ENCODE peak calls at places on chromosome 18, in eight cellular contexts. Y is neural crest cell, A is fibroblast of lung, K is Calu3, X is NCI-H226, P is NCI-H2081, D is mammary epithelial cell, G is A673. J is an unnamed sample.
A peak's percentile ranks its signal among the peaks of the same experiment; 100 is the strongest.

GRCh38 chr18:13239557-13239956 is 21.0 kb downstream of the LDLRAD4 start:
- DNase-seq in Y (no peak), A (no peak), G (no peak), X (no peak), K (no peak), D (no peak), P (no peak), J (no peak)

GRCh38 chr18:46211816-46212215 is 107.6 kb downstream of the HAUS1 start:
- DNase-seq in P (no peak), K (no peak), A (peak; percentile 37), X (peak; percentile 4), D (no peak), G (peak; percentile 53), Y (no peak), J (peak; percentile 28)

GRCh38 chr18:50786851-50787250 is 33.0 kb downstream of the MRO start:
- DNase-seq in X (no peak), G (no peak), K (no peak), A (no peak), Y (no peak), D (no peak), P (no peak), J (no peak)

GRCh38 chr18:12921178-12921577 is 26.6 kb upstream of the SEH1L start:
- DNase-seq in X (no peak), G (no peak), P (no peak), K (no peak), D (no peak), Y (no peak), A (no peak), J (peak; percentile 42)

GRCh38 chr18:76874643-76875389 is 52.5 kb downstream of the ZNF236 start:
- DNase-seq in K (no peak), P (no peak), A (peak; percentile 2), G (peak; percentile 3), D (no peak), X (no peak), Y (no peak), J (peak; percentile 29)

GRCh38 chr18:12255626-12256026 is 1.5 kb downstream of the CIDEA start:
- DNase-seq in A (peak; percentile 13), G (no peak), P (no peak), K (no peak), D (peak; percentile 92), X (peak; percentile 59), Y (no peak), J (no peak)

GRCh38 chr18:79422022-79422782 is 26.5 kb downstream of the NFATC1 start:
- DNase-seq in Y (no peak), P (no peak), D (no peak), K (no peak), G (peak; percentile 82), X (no peak), A (peak; percentile 18), J (no peak)

GRCh38 chr18:987325-988186 is 82.9 kb downstream of the ADCYAP1 start:
- DNase-seq in X (peak; percentile 94), P (no peak), Y (no peak), D (no peak), K (no peak), G (no peak), A (peak; percentile 25), J (no peak)

GRCh38 chr18:36905560-36905959 is 76.6 kb downstream of the KIAA1328 start:
- DNase-seq in D (no peak), P (no peak), G (no peak), K (no peak), A (no peak), X (no peak), Y (no peak), J (no peak)

GRCh38 chr18:68555935-68556334 is 159.0 kb downstream of the TMX3 start:
- DNase-seq in D (peak; percentile 86), P (no peak), X (no peak), A (no peak), Y (no peak), G (no peak), K (no peak), J (no peak)

GRCh38 chr18:7601249-7601620 is 34.1 kb downstream of the PTPRM start:
- DNase-seq in X (peak; percentile 56), A (no peak), K (no peak), Y (no peak), P (no peak), G (no peak), D (peak; percentile 80), J (no peak)

GRCh38 chr18:58541789-58542425 is 87.0 kb downstream of the ALPK2 start:
- DNase-seq in K (peak; percentile 71), P (no peak), A (peak; percentile 95), G (no peak), X (peak; percentile 95), Y (no peak), D (peak; percentile 98), J (peak; percentile 17)

GRCh38 chr18:22828171-22828570 is 105.0 kb upstream of the RBBP8 start:
- DNase-seq in P (no peak), X (peak; percentile 92), A (no peak), G (no peak), Y (no peak), D (peak; percentile 94), K (no peak), J (no peak)

GRCh38 chr18:29874519-29875098 is 1167.9 kb downstream of the DSC3 start:
- DNase-seq in Y (peak; percentile 23), G (peak; percentile 64), K (peak; percentile 58), D (peak; percentile 39), X (no peak), A (peak; percentile 30), P (peak; percentile 56), J (no peak)

GRCh38 chr18:6929370-6930102 is 188.1 kb downstream of the LAMA1 start:
- DNase-seq in Y (no peak), P (no peak), G (no peak), A (no peak), K (peak; percentile 25), D (no peak), X (no peak), J (no peak)

GRCh38 chr18:33761363-33761762 is 183.3 kb downstream of the ASXL3 start:
- DNase-seq in X (no peak), Y (no peak), A (peak; percentile 68), K (peak; percentile 14), G (peak; percentile 27), P (no peak), D (peak; percentile 12), J (no peak)

GRCh38 chr18:44973282-44973681 is 292.6 kb downstream of the SETBP1 start:
- DNase-seq in Y (no peak), X (no peak), P (no peak), K (no peak), G (peak; percentile 24), A (peak; percentile 36), D (no peak), J (no peak)

GRCh38 chr18:44609210-44609941 is 71.3 kb upstream of the SETBP1 start:
- DNase-seq in G (no peak), D (peak; percentile 31), X (no peak), A (no peak), Y (no peak), P (no peak), K (no peak), J (no peak)

GRCh38 chr18:73461038-73461779 is 593.4 kb upstream of the NETO1 start:
- DNase-seq in K (no peak), X (no peak), P (no peak), Y (no peak), A (no peak), D (no peak), G (peak; percentile 11), J (no peak)

GRCh38 chr18:63843008-63843407 is 44.5 kb upstream of the SERPINB2 start:
- DNase-seq in D (no peak), X (no peak), G (no peak), A (no peak), P (no peak), Y (no peak), K (no peak), J (no peak)

GRCh38 chr18:79326413-79327198 is 69.1 kb upstream of the NFATC1 start:
- DNase-seq in Y (no peak), P (no peak), A (no peak), G (no peak), K (no peak), D (no peak), X (no peak), J (no peak)

GRCh38 chr18:56532176-56532840 is 106.1 kb downstream of the TXNL1 start:
- DNase-seq in Y (no peak), X (peak; percentile 5), P (no peak), D (peak; percentile 35), K (no peak), A (no peak), G (no peak), J (no peak)

GRCh38 chr18:42730272-42730671 is 385.2 kb downstream of the RIT2 start:
- DNase-seq in X (no peak), P (no peak), K (no peak), A (no peak), Y (no peak), G (no peak), D (no peak), J (no peak)

GRCh38 chr18:40058811-40059570 is 1896.0 kb upstream of the PIK3C3 start:
- DNase-seq in P (no peak), G (no peak), X (peak; percentile 10), A (no peak), D (no peak), Y (no peak), K (no peak), J (no peak)

GRCh38 chr18:79853303-79853992 is 55.7 kb downstream of the KCNG2 start:
- DNase-seq in K (no peak), D (no peak), G (no peak), Y (no peak), P (no peak), A (no peak), X (no peak), J (no peak)

GRCh38 chr18:2192562-2192961 is 378.7 kb downstream of the METTL4 start:
- DNase-seq in P (no peak), X (no peak), A (no peak), G (no peak), D (no peak), Y (no peak), K (no peak), J (no peak)

GRCh38 chr18:7066965-7067555 is 50.5 kb downstream of the LAMA1 start:
- DNase-seq in Y (no peak), P (no peak), X (no peak), A (no peak), G (no peak), K (no peak), D (peak; percentile 52), J (no peak)

GRCh38 chr18:29191263-29191662 is 1014.3 kb upstream of the CDH2 start:
- DNase-seq in Y (no peak), D (peak; percentile 19), P (no peak), X (peak; percentile 16), K (peak; percentile 9), G (peak; percentile 30), A (peak; percentile 55), J (no peak)

GRCh38 chr18:59715445-59715844 is 18.2 kb upstream of the CCBE1 start:
- DNase-seq in Y (no peak), K (no peak), X (no peak), P (no peak), D (no peak), G (no peak), A (no peak), J (no peak)

GRCh38 chr18:43563780-43564179 is 286.5 kb upstream of the SYT4 start:
- DNase-seq in P (peak; percentile 48), K (peak; percentile 51), D (peak; percentile 30), X (no peak), Y (peak; percentile 32), G (peak; percentile 67), A (peak; percentile 57), J (no peak)

GRCh38 chr18:57806891-57807280 is 3.8 kb upstream of the ATP8B1 start:
- DNase-seq in P (no peak), G (peak; percentile 50), A (peak; percentile 78), X (peak; percentile 77), K (no peak), Y (no peak), D (peak; percentile 66), J (no peak)

GRCh38 chr18:61203151-61203550 is 130.1 kb upstream of the CDH20 start:
- DNase-seq in Y (no peak), P (no peak), A (no peak), G (no peak), D (no peak), X (no peak), K (no peak), J (no peak)

GRCh38 chr18:56639094-56639361 is 636 bp upstream of the TXNL1 start:
- DNase-seq in G (peak; percentile 6), A (no peak), Y (no peak), D (no peak), X (no peak), K (peak; percentile 9), P (no peak), J (no peak)

GRCh38 chr18:73908323-73908722 is 239.3 kb downstream of the FBXO15 start:
- DNase-seq in K (peak; percentile 51), P (no peak), D (peak; percentile 38), A (peak; percentile 20), X (no peak), G (peak; percentile 22), Y (peak; percentile 26), J (no peak)